ENCODE peak calls at places on chromosomes 16 and 17, in four cellular contexts. D is AG20443; L is endodermal cell; B is stimulated activated CD8-positive, alpha-beta memory T cell treated with anti-CD3 and anti-CD28 coated beads, Interleukin-4, amount 100 ng/mL, for 24 hours. Z is an unnamed sample.

GRCh38 chr16:85412911-85413520 is 200.1 kb upstream of the GSE1 start:
- DNase-seq in D (no peak), B (no peak), L (no peak), Z (no peak)

GRCh38 chr16:56409195-56409594 is 16.1 kb downstream of the AMFR start:
- DNase-seq in L (no peak), B (no peak), D (peak), Z (no peak)

GRCh38 chr17:73043686-73044581 is 48.6 kb downstream of the SLC39A11 start:
- DNase-seq in L (no peak), D (no peak), B (no peak), Z (no peak)

GRCh38 chr16:13517856-13518255 is 402.1 kb upstream of the ERCC4 start:
- DNase-seq in D (no peak), B (no peak), L (no peak), Z (no peak)

GRCh38 chr17:31593806-31594205 is 202.3 kb downstream of the RAB11FIP4 start:
- DNase-seq in L (no peak), B (no peak), D (peak), Z (no peak)

GRCh38 chr17:3958200-3958599 is 6.0 kb downstream of the ATP2A3 start:
- DNase-seq in D (no peak), B (no peak), L (no peak), Z (no peak)

GRCh38 chr17:2068101-2068518 is 13.2 kb downstream of the HIC1 start:
- DNase-seq in B (no peak), L (no peak), D (peak), Z (no peak)

GRCh38 chr16:74626741-74627416 is 20.0 kb upstream of the GLG1 start:
- DNase-seq in D (no peak), B (no peak), L (no peak), Z (no peak)

GRCh38 chr17:3851461-3852100 is 5.5 kb upstream of the NCBP3 start:
- DNase-seq in L (no peak), B (no peak), D (no peak), Z (no peak)

GRCh38 chr16:74184839-74185238 is 111.8 kb upstream of the PSMD7 start:
- DNase-seq in D (no peak), L (no peak), B (no peak), Z (no peak)

GRCh38 chr16:2022723-2023097 is 3.1 kb downstream of the NPW start:
- DNase-seq in L (peak), B (no peak), D (peak), Z (no peak)

GRCh38 chr17:41530062-41531048 is 2.2 kb upstream of the KRT19 start:
- DNase-seq in L (peak), D (peak), B (no peak), Z (no peak)

GRCh38 chr16:30535106-30535776 is 583 bp upstream of the ZNF747 start:
- DNase-seq in B (no peak), L (peak), D (no peak), Z (no peak)

GRCh38 chr17:58279016-58279671 is 1.6 kb downstream of the MPO start:
- DNase-seq in L (no peak), D (peak), B (no peak), Z (no peak)

GRCh38 chr17:20116683-20117309 is 107.6 kb downstream of the SPECC1 start:
- DNase-seq in B (peak), D (peak), L (peak), Z (no peak)

GRCh38 chr16:54336805-54337204 is 50.2 kb upstream of the IRX3 start:
- DNase-seq in D (no peak), B (no peak), L (no peak), Z (no peak)